ENCODE peak calls at places on chromosomes 6 and 20, in six cellular contexts. G, C, N, Q, U and A are unnamed samples.

GRCh38 chr20:58531063-58531462 is 15.9 kb upstream of the APCDD1L start:
- DNase-seq in N (no peak), C (no peak), Q (no peak), U (no peak), G (no peak), A (no peak)

GRCh38 chr20:48051810-48052491 is 266.7 kb upstream of the SULF2 start:
- DNase-seq in C (no peak), N (peak), U (no peak), Q (no peak), G (no peak), A (no peak)

GRCh38 chr20:57654363-57654997 is 34.3 kb upstream of the ZBP1 start:
- DNase-seq in G (peak), C (peak), Q (no peak), U (peak), N (no peak), A (peak)

GRCh38 chr6:53290547-53291510 is 57.9 kb downstream of the ELOVL5 start:
- DNase-seq in N (no peak), G (no peak), Q (no peak), C (no peak), U (no peak), A (no peak)

GRCh38 chr6:28282923-28283322 is 1.6 kb downstream of the PGBD1 start:
- DNase-seq in G (no peak), U (no peak), N (no peak), C (no peak), Q (no peak), A (no peak)

GRCh38 chr6:106247733-106248132 is 77.8 kb downstream of the ATG5 start:
- DNase-seq in Q (no peak), G (no peak), C (no peak), N (no peak), U (no peak), A (no peak)

GRCh38 chr20:25281541-25281991 is 33.7 kb downstream of the PYGB start:
- DNase-seq in U (no peak), Q (peak), N (no peak), G (peak), C (no peak), A (peak)

GRCh38 chr20:34328928-34329677 is 25.9 kb upstream of the AHCY start:
- DNase-seq in C (no peak), G (no peak), U (no peak), N (no peak), Q (no peak), A (no peak)

GRCh38 chr6:134182528-134182927 is 130.1 kb upstream of the SLC2A12 start:
- DNase-seq in Q (no peak), C (no peak), U (no peak), G (no peak), N (no peak), A (no peak)

GRCh38 chr6:40116829-40117228 is 182.6 kb upstream of the MOCS1 start:
- DNase-seq in C (no peak), U (no peak), N (no peak), Q (no peak), G (peak), A (no peak)

GRCh38 chr6:45265246-45265645 is 62.9 kb upstream of the RUNX2 start:
- DNase-seq in G (no peak), U (no peak), Q (no peak), C (no peak), N (no peak), A (no peak)

GRCh38 chr6:44925100-44925739 is 402.9 kb upstream of the RUNX2 start:
- DNase-seq in G (no peak), N (no peak), C (no peak), U (no peak), Q (no peak), A (peak)

GRCh38 chr6:99334526-99335127 is 14.8 kb downstream of the FAXC start:
- DNase-seq in G (peak), Q (no peak), U (peak), N (no peak), C (no peak), A (peak)

GRCh38 chr6:150775804-150776203 is 89.7 kb upstream of the MTHFD1L start:
- DNase-seq in C (no peak), U (no peak), N (no peak), Q (no peak), G (peak), A (no peak)

GRCh38 chr6:1226208-1227099 is 85.4 kb upstream of the FOXQ1 start:
- DNase-seq in U (no peak), G (peak), N (no peak), C (no peak), Q (no peak), A (no peak)

GRCh38 chr6:52724041-52724405 is 39.3 kb downstream of the GSTA2 start:
- DNase-seq in U (no peak), G (no peak), Q (no peak), N (no peak), C (no peak), A (peak)

GRCh38 chr6:139117734-139118133 is 17.1 kb upstream of the HECA start:
- DNase-seq in G (no peak), U (no peak), Q (no peak), N (no peak), C (no peak), A (no peak)

GRCh38 chr6:11163932-11164331 is 52.4 kb upstream of the ERVFRD-1 start:
- DNase-seq in Q (no peak), N (no peak), G (no peak), U (no peak), C (no peak), A (no peak)

GRCh38 chr6:169654590-169655391 is 47.0 kb downstream of the WDR27 start:
- DNase-seq in G (peak), C (peak), N (peak), Q (peak), U (no peak), A (peak)

GRCh38 chr6:12008366-12009179 is 3.5 kb upstream of the HIVEP1 start:
- DNase-seq in Q (peak), G (peak), N (no peak), U (peak), C (peak), A (peak)

GRCh38 chr6:10316327-10316726 is 98.5 kb downstream of the TFAP2A start:
- DNase-seq in G (no peak), Q (no peak), U (no peak), N (no peak), C (no peak), A (no peak)

GRCh38 chr6:156396068-156396771 is 381.0 kb upstream of the ARID1B start:
- DNase-seq in U (no peak), C (no peak), Q (no peak), N (no peak), G (no peak), A (no peak)

GRCh38 chr6:26198626-26199056 is 111.4 kb downstream of the HFE start:
- DNase-seq in G (no peak), U (no peak), C (peak), N (no peak), Q (no peak), A (no peak)

GRCh38 chr6:151609146-151609962 is 115.5 kb downstream of the CCDC170 start:
- DNase-seq in Q (no peak), U (no peak), C (no peak), N (no peak), G (no peak), A (no peak)

GRCh38 chr20:2845607-2846006 is 5.1 kb downstream of the VPS16 start:
- DNase-seq in U (no peak), G (no peak), C (no peak), Q (no peak), N (no peak), A (no peak)

GRCh38 chr6:125869427-125869826 is 78.7 kb downstream of the NCOA7 start:
- DNase-seq in U (no peak), N (no peak), G (no peak), C (no peak), Q (no peak), A (peak)

GRCh38 chr6:147759088-147759487 is 250.6 kb downstream of the SAMD5 start:
- DNase-seq in G (no peak), Q (no peak), C (no peak), U (no peak), N (no peak), A (no peak)

GRCh38 chr6:108031968-108032367 is 42.6 kb downstream of the OSTM1 start:
- DNase-seq in G (no peak), Q (no peak), C (no peak), N (no peak), U (no peak), A (peak)

GRCh38 chr6:26270903-26271639 is 93.9 kb upstream of the BTN3A2 start:
- DNase-seq in U (peak), G (peak), N (no peak), C (peak), Q (peak), A (no peak)

GRCh38 chr6:31831350-31832215 is 4.0 kb downstream of the HSPA1B start:
- DNase-seq in N (no peak), C (no peak), U (no peak), G (no peak), Q (no peak), A (no peak)

GRCh38 chr20:21101453-21102251 is 4.5 kb downstream of the LINC00237 start:
- DNase-seq in Q (no peak), N (no peak), C (no peak), U (peak), G (peak), A (peak)

GRCh38 chr6:156777866-156778614 is 862 bp downstream of the ARID1B start:
- DNase-seq in U (peak), N (no peak), Q (peak), C (peak), G (peak), A (peak)

GRCh38 chr6:34146801-34147592 is 1.1 kb upstream of the GRM4 start:
- DNase-seq in N (no peak), Q (peak), G (no peak), C (no peak), U (peak), A (no peak)

GRCh38 chr6:105799051-105799450 is 287.1 kb upstream of the PRDM1 start:
- DNase-seq in G (peak), U (no peak), C (no peak), N (no peak), Q (no peak), A (peak)

GRCh38 chr6:82006027-82006738 is 241.4 kb downstream of the IBTK start:
- DNase-seq in Q (no peak), G (peak), U (peak), C (no peak), N (no peak), A (peak)

GRCh38 chr6:13248053-13248452 is 80.3 kb downstream of the TBC1D7 start:
- DNase-seq in C (no peak), Q (no peak), N (no peak), U (peak), G (no peak), A (no peak)